ENCODE peak calls at places on chromosomes 16 and 17, in ten cellular contexts. One of them, this sample, is unnamed.

GRCh38 chr16:29821663-29822115 is 1.4 kb downstream of the MVP start:
- DNase-seq in NB4: no peak
- DNase-seq in HepG2: no peak
- DNase-seq in HL-60: no peak
- DNase-seq in BJ: peak
- DNase-seq in KBM-7: no peak
- DNase-seq in HuH-7: no peak
- DNase-seq in amniotic stem cell: no peak
- DNase-seq in upper lobe of right lung: no peak
- DNase-seq in Daoy: peak
- DNase-seq in this sample: no peak

GRCh38 chr16:83870830-83871229 is 28.1 kb upstream of the MLYCD start:
- DNase-seq in NB4: no peak
- DNase-seq in HepG2: peak
- DNase-seq in HL-60: no peak
- DNase-seq in BJ: no peak
- DNase-seq in KBM-7: no peak
- DNase-seq in HuH-7: no peak
- DNase-seq in amniotic stem cell: no peak
- DNase-seq in upper lobe of right lung: no peak
- DNase-seq in Daoy: no peak
- DNase-seq in this sample: no peak

GRCh38 chr16:74862743-74863244 is 88.2 kb upstream of the FA2H start:
- DNase-seq in NB4: peak
- DNase-seq in HepG2: peak
- DNase-seq in HL-60: peak
- DNase-seq in BJ: no peak
- DNase-seq in KBM-7: peak
- DNase-seq in HuH-7: peak
- DNase-seq in amniotic stem cell: peak
- DNase-seq in upper lobe of right lung: no peak
- DNase-seq in Daoy: peak
- DNase-seq in this sample: no peak

GRCh38 chr17:81025756-81026155 is 9.2 kb upstream of the BAIAP2 start:
- DNase-seq in NB4: no peak
- DNase-seq in HepG2: no peak
- DNase-seq in HL-60: no peak
- DNase-seq in BJ: no peak
- DNase-seq in KBM-7: no peak
- DNase-seq in HuH-7: no peak
- DNase-seq in amniotic stem cell: no peak
- DNase-seq in upper lobe of right lung: peak
- DNase-seq in Daoy: no peak
- DNase-seq in this sample: peak

GRCh38 chr17:83058478-83059167 is 20.8 kb upstream of the METRNL start:
- DNase-seq in NB4: no peak
- DNase-seq in HepG2: no peak
- DNase-seq in HL-60: no peak
- DNase-seq in BJ: no peak
- DNase-seq in KBM-7: no peak
- DNase-seq in HuH-7: no peak
- DNase-seq in amniotic stem cell: no peak
- DNase-seq in upper lobe of right lung: peak
- DNase-seq in Daoy: no peak
- DNase-seq in this sample: no peak

GRCh38 chr17:83125515-83126274 is 46.3 kb downstream of the METRNL start:
- DNase-seq in NB4: peak
- DNase-seq in HepG2: no peak
- DNase-seq in HL-60: peak
- DNase-seq in BJ: no peak
- DNase-seq in KBM-7: peak
- DNase-seq in HuH-7: no peak
- DNase-seq in amniotic stem cell: no peak
- DNase-seq in upper lobe of right lung: peak
- DNase-seq in Daoy: no peak
- DNase-seq in this sample: peak

GRCh38 chr17:40938981-40939380 is 1.5 kb upstream of the KRT23 start:
- DNase-seq in NB4: no peak
- DNase-seq in HepG2: no peak
- DNase-seq in HL-60: no peak
- DNase-seq in BJ: no peak
- DNase-seq in KBM-7: no peak
- DNase-seq in HuH-7: no peak
- DNase-seq in amniotic stem cell: no peak
- DNase-seq in upper lobe of right lung: no peak
- DNase-seq in Daoy: no peak
- DNase-seq in this sample: no peak

GRCh38 chr16:31092330-31092729 is 2.3 kb downstream of the VKORC1 start:
- DNase-seq in NB4: no peak
- DNase-seq in HepG2: no peak
- DNase-seq in HL-60: no peak
- DNase-seq in BJ: no peak
- DNase-seq in KBM-7: no peak
- DNase-seq in HuH-7: no peak
- DNase-seq in amniotic stem cell: no peak
- DNase-seq in upper lobe of right lung: no peak
- DNase-seq in Daoy: peak
- DNase-seq in this sample: peak

GRCh38 chr17:49371178-49371834 is 9.3 kb upstream of the ZNF652 start:
- DNase-seq in NB4: no peak
- DNase-seq in HepG2: no peak
- DNase-seq in HL-60: no peak
- DNase-seq in BJ: no peak
- DNase-seq in KBM-7: no peak
- DNase-seq in HuH-7: no peak
- DNase-seq in amniotic stem cell: no peak
- DNase-seq in upper lobe of right lung: no peak
- DNase-seq in Daoy: no peak
- DNase-seq in this sample: no peak

GRCh38 chr16:68377221-68377620 is 66.4 kb downstream of the PRMT7 start:
- DNase-seq in NB4: no peak
- DNase-seq in HepG2: no peak
- DNase-seq in HL-60: no peak
- DNase-seq in BJ: no peak
- DNase-seq in KBM-7: no peak
- DNase-seq in HuH-7: no peak
- DNase-seq in amniotic stem cell: no peak
- DNase-seq in upper lobe of right lung: no peak
- DNase-seq in Daoy: no peak
- DNase-seq in this sample: no peak

GRCh38 chr17:29193146-29193545 is 12.9 kb upstream of the MYO18A start:
- DNase-seq in NB4: no peak
- DNase-seq in HepG2: no peak
- DNase-seq in HL-60: no peak
- DNase-seq in BJ: no peak
- DNase-seq in KBM-7: no peak
- DNase-seq in HuH-7: no peak
- DNase-seq in amniotic stem cell: no peak
- DNase-seq in upper lobe of right lung: no peak
- DNase-seq in Daoy: no peak
- DNase-seq in this sample: no peak

GRCh38 chr17:81400154-81400938 is 5.1 kb downstream of the BAHCC1 start:
- DNase-seq in NB4: peak
- DNase-seq in HepG2: no peak
- DNase-seq in HL-60: no peak
- DNase-seq in BJ: no peak
- DNase-seq in KBM-7: peak
- DNase-seq in HuH-7: peak
- DNase-seq in amniotic stem cell: no peak
- DNase-seq in upper lobe of right lung: peak
- DNase-seq in Daoy: peak
- DNase-seq in this sample: no peak

GRCh38 chr17:46042248-46042647 is 43.2 kb downstream of the STH start:
- DNase-seq in NB4: no peak
- DNase-seq in HepG2: no peak
- DNase-seq in HL-60: no peak
- DNase-seq in BJ: no peak
- DNase-seq in KBM-7: no peak
- DNase-seq in HuH-7: no peak
- DNase-seq in amniotic stem cell: no peak
- DNase-seq in upper lobe of right lung: no peak
- DNase-seq in Daoy: no peak
- DNase-seq in this sample: no peak

GRCh38 chr17:59627269-59627668 is 7.6 kb downstream of the CLTC start:
- DNase-seq in NB4: no peak
- DNase-seq in HepG2: no peak
- DNase-seq in HL-60: no peak
- DNase-seq in BJ: no peak
- DNase-seq in KBM-7: no peak
- DNase-seq in HuH-7: no peak
- DNase-seq in amniotic stem cell: no peak
- DNase-seq in upper lobe of right lung: no peak
- DNase-seq in Daoy: no peak
- DNase-seq in this sample: no peak

GRCh38 chr16:19123535-19124178 is 9.9 kb downstream of the ITPRIPL2 start:
- DNase-seq in NB4: no peak
- DNase-seq in HepG2: peak
- DNase-seq in HL-60: no peak
- DNase-seq in BJ: no peak
- DNase-seq in KBM-7: no peak
- DNase-seq in HuH-7: no peak
- DNase-seq in amniotic stem cell: no peak
- DNase-seq in upper lobe of right lung: no peak
- DNase-seq in Daoy: no peak
- DNase-seq in this sample: no peak

GRCh38 chr16:86609115-86609514 is 30.8 kb downstream of the FOXL1 start:
- DNase-seq in NB4: no peak
- DNase-seq in HepG2: no peak
- DNase-seq in HL-60: no peak
- DNase-seq in BJ: peak
- DNase-seq in KBM-7: no peak
- DNase-seq in HuH-7: no peak
- DNase-seq in amniotic stem cell: peak
- DNase-seq in upper lobe of right lung: no peak
- DNase-seq in Daoy: peak
- DNase-seq in this sample: no peak

GRCh38 chr16:89060207-89060794 is 33.4 kb upstream of the ACSF3 start:
- DNase-seq in NB4: no peak
- DNase-seq in HepG2: no peak
- DNase-seq in HL-60: no peak
- DNase-seq in BJ: no peak
- DNase-seq in KBM-7: no peak
- DNase-seq in HuH-7: no peak
- DNase-seq in amniotic stem cell: no peak
- DNase-seq in upper lobe of right lung: no peak
- DNase-seq in Daoy: no peak
- DNase-seq in this sample: no peak

GRCh38 chr17:38535886-38536285 is 69.9 kb downstream of the SRCIN1 start:
- DNase-seq in NB4: peak
- DNase-seq in HepG2: no peak
- DNase-seq in HL-60: no peak
- DNase-seq in BJ: no peak
- DNase-seq in KBM-7: no peak
- DNase-seq in HuH-7: no peak
- DNase-seq in amniotic stem cell: no peak
- DNase-seq in upper lobe of right lung: no peak
- DNase-seq in Daoy: no peak
- DNase-seq in this sample: no peak

GRCh38 chr17:68514809-68515208 is 2.6 kb downstream of the PRKAR1A start:
- DNase-seq in NB4: no peak
- DNase-seq in HepG2: peak
- DNase-seq in HL-60: no peak
- DNase-seq in BJ: no peak
- DNase-seq in KBM-7: no peak
- DNase-seq in HuH-7: no peak
- DNase-seq in amniotic stem cell: peak
- DNase-seq in upper lobe of right lung: no peak
- DNase-seq in Daoy: no peak
- DNase-seq in this sample: no peak

GRCh38 chr17:64706224-64707076 is 44.3 kb upstream of the SMURF2 start:
- DNase-seq in NB4: no peak
- DNase-seq in HepG2: peak
- DNase-seq in HL-60: no peak
- DNase-seq in BJ: no peak
- DNase-seq in KBM-7: peak
- DNase-seq in HuH-7: no peak
- DNase-seq in amniotic stem cell: no peak
- DNase-seq in upper lobe of right lung: no peak
- DNase-seq in Daoy: peak
- DNase-seq in this sample: no peak

GRCh38 chr17:74408262-74408661 is 23.6 kb upstream of the GPRC5C start:
- DNase-seq in NB4: peak
- DNase-seq in HepG2: peak
- DNase-seq in HL-60: no peak
- DNase-seq in BJ: no peak
- DNase-seq in KBM-7: no peak
- DNase-seq in HuH-7: peak
- DNase-seq in amniotic stem cell: no peak
- DNase-seq in upper lobe of right lung: peak
- DNase-seq in Daoy: peak
- DNase-seq in this sample: no peak

GRCh38 chr17:37844158-37844976 is 79.8 kb upstream of the TBC1D3K start:
- DNase-seq in NB4: peak
- DNase-seq in HepG2: peak
- DNase-seq in HL-60: peak
- DNase-seq in BJ: no peak
- DNase-seq in KBM-7: peak
- DNase-seq in HuH-7: peak
- DNase-seq in amniotic stem cell: no peak
- DNase-seq in upper lobe of right lung: peak
- DNase-seq in Daoy: peak
- DNase-seq in this sample: peak

This sample was measured in CD14-positive monocyte.